ENCODE peak calls at places on chromosome 2, in ten cellular contexts. O is endothelial cell, K is fibroblast of pulmonary artery, R is AG09309, J is cardiac muscle cell, B is Calu3, U is mammary epithelial cell, D is esophagus squamous epithelium, N is upper lobe of right lung, H is BJ. Q is an unnamed sample.
A peak's percentile ranks its signal among the peaks of the same experiment; 100 is the strongest.

GRCh38 chr2:190190507-190190906 is 128.0 kb upstream of the MSTN start:
- DNase-seq in N (no peak), K (no peak), O (no peak), R (no peak), U (no peak), J (no peak), D (no peak), B (no peak), H (no peak), Q (no peak)

GRCh38 chr2:62505109-62505508 is 886 bp downstream of the TMEM17 start:
- DNase-seq in B (no peak), N (no peak), U (no peak), R (no peak), O (no peak), K (no peak), H (no peak), J (no peak), D (no peak), Q (no peak)

GRCh38 chr2:168119519-168120141 is 127.8 kb downstream of the STK39 start:
- DNase-seq in B (peak; percentile 49), H (peak; percentile 8), U (peak; percentile 30), J (peak; percentile 74), O (peak; percentile 62), N (no peak), K (peak; percentile 84), R (peak; percentile 17), D (no peak), Q (peak; percentile 34)

GRCh38 chr2:148594216-148594615 is 50.3 kb upstream of the EPC2 start:
- DNase-seq in N (no peak), R (no peak), J (no peak), B (no peak), D (no peak), H (no peak), K (no peak), O (no peak), U (peak; percentile 88), Q (no peak)

GRCh38 chr2:218378053-218378452 is 4.0 kb upstream of the SLC11A1 start:
- DNase-seq in K (no peak), N (no peak), B (no peak), O (no peak), R (no peak), J (no peak), D (no peak), H (no peak), U (no peak), Q (no peak)

GRCh38 chr2:7427293-7428060 is 510.3 kb downstream of the RNF144A start:
- DNase-seq in J (peak; percentile 69), R (peak; percentile 13), B (peak; percentile 44), N (no peak), O (peak; percentile 21), H (no peak), U (peak; percentile 37), K (peak; percentile 76), D (no peak), Q (peak; percentile 16)

GRCh38 chr2:59025157-59025757 is 784.1 kb upstream of the FANCL start:
- DNase-seq in U (peak; percentile 1), J (peak; percentile 74), K (peak; percentile 56), D (no peak), O (peak; percentile 76), B (peak; percentile 52), H (no peak), R (no peak), N (peak; percentile 72), Q (no peak)

GRCh38 chr2:163248321-163249090 is 409.9 kb upstream of the KCNH7 start:
- DNase-seq in U (no peak), J (no peak), N (no peak), O (no peak), D (no peak), H (no peak), B (no peak), R (no peak), K (no peak), Q (no peak)

GRCh38 chr2:120939595-120940318 is 204.1 kb downstream of the GLI2 start:
- DNase-seq in B (no peak), R (peak; percentile 80), J (peak; percentile 49), H (peak; percentile 46), D (no peak), N (no peak), K (peak; percentile 87), O (no peak), U (peak; percentile 37), Q (no peak)

GRCh38 chr2:46062637-46063412 is 234.4 kb upstream of the EPAS1 start:
- DNase-seq in H (no peak), R (peak; percentile 73), B (peak; percentile 77), U (peak; percentile 53), J (peak; percentile 77), O (peak; percentile 86), N (peak; percentile 70), K (peak; percentile 97), D (no peak), Q (peak; percentile 79)

GRCh38 chr2:55511508-55512124 is 7.9 kb upstream of the CFAP36 start:
- DNase-seq in D (no peak), K (peak; percentile 67), R (no peak), H (no peak), U (peak; percentile 46), N (no peak), B (peak; percentile 45), O (peak; percentile 40), J (peak; percentile 16), Q (no peak)

GRCh38 chr2:31236433-31237205 is 2.7 kb downstream of the EHD3 start:
- DNase-seq in H (no peak), B (no peak), K (no peak), N (no peak), U (no peak), O (no peak), R (no peak), J (no peak), D (no peak), Q (no peak)

GRCh38 chr2:187514930-187515329 is 39.3 kb downstream of the TFPI start:
- DNase-seq in R (no peak), B (no peak), D (no peak), H (no peak), O (no peak), K (no peak), J (no peak), U (no peak), N (no peak), Q (no peak)

GRCh38 chr2:141554810-141555209 is 576.0 kb downstream of the LRP1B start:
- DNase-seq in J (peak; percentile 63), O (peak; percentile 25), N (no peak), H (no peak), R (no peak), K (peak; percentile 64), D (no peak), U (peak; percentile 45), B (peak; percentile 40), Q (no peak)

GRCh38 chr2:223735659-223736244 is 101.6 kb downstream of the AP1S3 start:
- DNase-seq in J (no peak), O (no peak), K (peak; percentile 96), R (peak; percentile 70), D (no peak), U (peak; percentile 88), N (no peak), H (peak; percentile 74), B (no peak), Q (peak; percentile 24)

GRCh38 chr2:219420687-219421086 is 2.5 kb downstream of the DES start:
- DNase-seq in K (no peak), O (no peak), N (no peak), J (no peak), R (no peak), B (no peak), U (no peak), D (no peak), H (no peak), Q (no peak)

GRCh38 chr2:112229365-112229764 is 25.5 kb downstream of the ZC3H8 start:
- DNase-seq in U (peak; percentile 95), K (peak; percentile 56), B (no peak), R (no peak), H (no peak), D (no peak), N (no peak), O (no peak), J (no peak), Q (no peak)

GRCh38 chr2:102114290-102114721 is 28.2 kb upstream of the IL1R1 start:
- DNase-seq in U (peak; percentile 58), B (no peak), K (peak; percentile 93), R (peak; percentile 87), N (no peak), D (no peak), J (no peak), H (no peak), O (no peak), Q (no peak)

GRCh38 chr2:197514754-197515153 is 1.1 kb upstream of the MOB4 start:
- DNase-seq in R (no peak), H (no peak), K (no peak), O (no peak), U (no peak), N (no peak), J (peak; percentile 31), B (no peak), D (no peak), Q (no peak)

GRCh38 chr2:219107837-219108236 is 47.1 kb upstream of the IHH start:
- DNase-seq in J (peak; percentile 35), N (peak; percentile 67), U (no peak), K (no peak), H (no peak), O (no peak), D (no peak), R (no peak), B (no peak), Q (no peak)

GRCh38 chr2:54438271-54438670 is 17.9 kb upstream of the SPTBN1 start:
- DNase-seq in D (no peak), H (no peak), J (no peak), R (peak; percentile 21), O (no peak), K (peak; percentile 58), U (no peak), N (no peak), B (no peak), Q (no peak)

GRCh38 chr2:160286541-160286940 is 86.5 kb upstream of the ITGB6 start:
- DNase-seq in B (no peak), D (no peak), U (no peak), N (no peak), K (no peak), R (no peak), H (no peak), J (no peak), O (no peak), Q (no peak)
- TF ChIP-seq CTCF in B (no peak), D (no peak), U (peak; percentile 23), N (no peak), K (no peak), R (no peak), H (no peak), J (no peak), O (no peak), Q (no peak)

GRCh38 chr2:225690153-225690552 is 290.6 kb downstream of the NYAP2 start:
- DNase-seq in U (no peak), H (no peak), D (no peak), O (no peak), N (no peak), R (no peak), K (no peak), J (no peak), B (no peak), Q (no peak)
- TF ChIP-seq CTCF in U (no peak), H (no peak), D (no peak), O (no peak), N (no peak), R (no peak), K (no peak), J (no peak), B (no peak), Q (no peak)

GRCh38 chr2:241702405-241703127 is 727 bp downstream of the ING5 start:
- DNase-seq in K (peak; percentile 64), H (peak; percentile 9), J (peak; percentile 93), U (peak; percentile 81), R (no peak), B (peak; percentile 92), D (peak; percentile 75), O (peak; percentile 86), N (peak; percentile 91), Q (peak; percentile 10)
- TF ChIP-seq CTCF in K (no peak), H (peak; percentile 48), J (peak; percentile 37), U (peak; percentile 40), R (peak; percentile 26), B (peak; percentile 50), D (peak; percentile 28), O (peak; percentile 42), N (peak; percentile 42), Q (peak; percentile 8)

GRCh38 chr2:232537079-232537478 is 2.4 kb upstream of the CHRNG start:
- DNase-seq in R (no peak), H (no peak), U (no peak), K (no peak), J (peak; percentile 52), N (peak; percentile 68), B (no peak), O (peak; percentile 40), D (no peak), Q (no peak)
- TF ChIP-seq CTCF in R (no peak), H (peak; percentile 18), U (peak; percentile 58), K (peak; percentile 30), J (peak; percentile 31), N (peak; percentile 28), B (no peak), O (peak; percentile 53), D (no peak), Q (peak; percentile 4)